ENCODE peak calls at places on chromosome 10, in ten cellular contexts. One of them, this sample, is unnamed.

GRCh38 chr10:98269435-98269912 is 1.5 kb upstream of the LOXL4 start:
- DNase-seq in choroid plexus epithelial cell: peak; percentile 68
- DNase-seq in H54: peak; percentile 99
- DNase-seq in activated CD4-positive, alpha-beta T cell treated with anti-CD3 and anti-CD28 coated beads, Interleukin-2, amount 50 U/mL, for 24 hours: no peak
- DNase-seq in activated T-helper 1 cell treated with Interleukin-2 at 50 U/mL for 16 hours: no peak
- DNase-seq in adrenal gland: peak; percentile 78
- DNase-seq in HTR-8/SVneo: peak; percentile 93
- DNase-seq in activated T-cell treated with anti-CD3 and anti-CD28 coated beads for 1 hour: no peak
- DNase-seq in T-helper 9 cell: no peak
- DNase-seq in RPMI8226: no peak
- DNase-seq in this sample: no peak

GRCh38 chr10:93447019-93447418 is 35.1 kb downstream of the MYOF start:
- DNase-seq in choroid plexus epithelial cell: no peak
- DNase-seq in H54: no peak
- DNase-seq in activated CD4-positive, alpha-beta T cell treated with anti-CD3 and anti-CD28 coated beads, Interleukin-2, amount 50 U/mL, for 24 hours: no peak
- DNase-seq in activated T-helper 1 cell treated with Interleukin-2 at 50 U/mL for 16 hours: no peak
- DNase-seq in adrenal gland: no peak
- DNase-seq in HTR-8/SVneo: no peak
- DNase-seq in activated T-cell treated with anti-CD3 and anti-CD28 coated beads for 1 hour: no peak
- DNase-seq in T-helper 9 cell: no peak
- DNase-seq in RPMI8226: no peak
- DNase-seq in this sample: no peak

GRCh38 chr10:112811741-112812551 is 138.1 kb upstream of the TCF7L2 start:
- DNase-seq in choroid plexus epithelial cell: peak; percentile 94
- DNase-seq in H54: peak; percentile 90
- DNase-seq in activated CD4-positive, alpha-beta T cell treated with anti-CD3 and anti-CD28 coated beads, Interleukin-2, amount 50 U/mL, for 24 hours: no peak
- DNase-seq in activated T-helper 1 cell treated with Interleukin-2 at 50 U/mL for 16 hours: no peak
- DNase-seq in adrenal gland: peak; percentile 63
- DNase-seq in HTR-8/SVneo: peak; percentile 66
- DNase-seq in activated T-cell treated with anti-CD3 and anti-CD28 coated beads for 1 hour: no peak
- DNase-seq in T-helper 9 cell: no peak
- DNase-seq in RPMI8226: no peak
- DNase-seq in this sample: no peak

GRCh38 chr10:44439845-44440244 is 54.9 kb upstream of the CXCL12 start:
- DNase-seq in choroid plexus epithelial cell: no peak
- DNase-seq in H54: no peak
- DNase-seq in activated CD4-positive, alpha-beta T cell treated with anti-CD3 and anti-CD28 coated beads, Interleukin-2, amount 50 U/mL, for 24 hours: no peak
- DNase-seq in activated T-helper 1 cell treated with Interleukin-2 at 50 U/mL for 16 hours: no peak
- DNase-seq in adrenal gland: no peak
- DNase-seq in HTR-8/SVneo: no peak
- DNase-seq in activated T-cell treated with anti-CD3 and anti-CD28 coated beads for 1 hour: no peak
- DNase-seq in T-helper 9 cell: no peak
- DNase-seq in RPMI8226: no peak
- DNase-seq in this sample: no peak

GRCh38 chr10:122648599-122649428 is 50.8 kb downstream of the C10orf120 start:
- DNase-seq in choroid plexus epithelial cell: peak; percentile 50
- DNase-seq in H54: peak; percentile 25
- DNase-seq in activated CD4-positive, alpha-beta T cell treated with anti-CD3 and anti-CD28 coated beads, Interleukin-2, amount 50 U/mL, for 24 hours: no peak
- DNase-seq in activated T-helper 1 cell treated with Interleukin-2 at 50 U/mL for 16 hours: no peak
- DNase-seq in adrenal gland: peak; percentile 57
- DNase-seq in HTR-8/SVneo: peak; percentile 37
- DNase-seq in activated T-cell treated with anti-CD3 and anti-CD28 coated beads for 1 hour: no peak
- DNase-seq in T-helper 9 cell: no peak
- DNase-seq in RPMI8226: peak; percentile 40
- DNase-seq in this sample: no peak

GRCh38 chr10:6721964-6722615 is 142.0 kb upstream of the PRKCQ start:
- DNase-seq in choroid plexus epithelial cell: peak; percentile 79
- DNase-seq in H54: no peak
- DNase-seq in activated CD4-positive, alpha-beta T cell treated with anti-CD3 and anti-CD28 coated beads, Interleukin-2, amount 50 U/mL, for 24 hours: no peak
- DNase-seq in activated T-helper 1 cell treated with Interleukin-2 at 50 U/mL for 16 hours: no peak
- DNase-seq in adrenal gland: no peak
- DNase-seq in HTR-8/SVneo: peak; percentile 66
- DNase-seq in activated T-cell treated with anti-CD3 and anti-CD28 coated beads for 1 hour: no peak
- DNase-seq in T-helper 9 cell: no peak
- DNase-seq in RPMI8226: no peak
- DNase-seq in this sample: no peak

GRCh38 chr10:93718937-93719725 is 16.7 kb upstream of the FRA10AC1 start:
- DNase-seq in choroid plexus epithelial cell: peak; percentile 16
- DNase-seq in H54: no peak
- DNase-seq in activated CD4-positive, alpha-beta T cell treated with anti-CD3 and anti-CD28 coated beads, Interleukin-2, amount 50 U/mL, for 24 hours: no peak
- DNase-seq in activated T-helper 1 cell treated with Interleukin-2 at 50 U/mL for 16 hours: no peak
- DNase-seq in adrenal gland: peak; percentile 17
- DNase-seq in HTR-8/SVneo: no peak
- DNase-seq in activated T-cell treated with anti-CD3 and anti-CD28 coated beads for 1 hour: no peak
- DNase-seq in T-helper 9 cell: no peak
- DNase-seq in RPMI8226: peak; percentile 47
- DNase-seq in this sample: no peak

GRCh38 chr10:66964946-66965345 is 39.1 kb downstream of the LRRTM3 start:
- DNase-seq in choroid plexus epithelial cell: no peak
- DNase-seq in H54: no peak
- DNase-seq in activated CD4-positive, alpha-beta T cell treated with anti-CD3 and anti-CD28 coated beads, Interleukin-2, amount 50 U/mL, for 24 hours: no peak
- DNase-seq in activated T-helper 1 cell treated with Interleukin-2 at 50 U/mL for 16 hours: no peak
- DNase-seq in adrenal gland: no peak
- DNase-seq in HTR-8/SVneo: no peak
- DNase-seq in activated T-cell treated with anti-CD3 and anti-CD28 coated beads for 1 hour: no peak
- DNase-seq in T-helper 9 cell: no peak
- DNase-seq in RPMI8226: no peak
- DNase-seq in this sample: no peak

GRCh38 chr10:101783736-101784118 is 481 bp upstream of the NPM3 start:
- DNase-seq in choroid plexus epithelial cell: peak; percentile 23
- DNase-seq in H54: no peak
- DNase-seq in activated CD4-positive, alpha-beta T cell treated with anti-CD3 and anti-CD28 coated beads, Interleukin-2, amount 50 U/mL, for 24 hours: no peak
- DNase-seq in activated T-helper 1 cell treated with Interleukin-2 at 50 U/mL for 16 hours: no peak
- DNase-seq in adrenal gland: no peak
- DNase-seq in HTR-8/SVneo: no peak
- DNase-seq in activated T-cell treated with anti-CD3 and anti-CD28 coated beads for 1 hour: no peak
- DNase-seq in T-helper 9 cell: no peak
- DNase-seq in RPMI8226: no peak
- DNase-seq in this sample: no peak

GRCh38 chr10:85995791-85996190 is 370.8 kb downstream of the GRID1 start:
- DNase-seq in choroid plexus epithelial cell: peak; percentile 21
- DNase-seq in H54: peak; percentile 23
- DNase-seq in activated CD4-positive, alpha-beta T cell treated with anti-CD3 and anti-CD28 coated beads, Interleukin-2, amount 50 U/mL, for 24 hours: no peak
- DNase-seq in activated T-helper 1 cell treated with Interleukin-2 at 50 U/mL for 16 hours: no peak
- DNase-seq in adrenal gland: peak; percentile 54
- DNase-seq in HTR-8/SVneo: no peak
- DNase-seq in activated T-cell treated with anti-CD3 and anti-CD28 coated beads for 1 hour: no peak
- DNase-seq in T-helper 9 cell: no peak
- DNase-seq in RPMI8226: peak; percentile 19
- DNase-seq in this sample: no peak

GRCh38 chr10:50275650-50276235 is 24.4 kb upstream of the ASAH2 start:
- DNase-seq in choroid plexus epithelial cell: peak; percentile 36
- DNase-seq in H54: no peak
- DNase-seq in activated CD4-positive, alpha-beta T cell treated with anti-CD3 and anti-CD28 coated beads, Interleukin-2, amount 50 U/mL, for 24 hours: no peak
- DNase-seq in activated T-helper 1 cell treated with Interleukin-2 at 50 U/mL for 16 hours: no peak
- DNase-seq in adrenal gland: peak; percentile 59
- DNase-seq in HTR-8/SVneo: peak; percentile 7
- DNase-seq in activated T-cell treated with anti-CD3 and anti-CD28 coated beads for 1 hour: peak; percentile 9
- DNase-seq in T-helper 9 cell: peak; percentile 1
- DNase-seq in RPMI8226: peak; percentile 35
- DNase-seq in this sample: peak; percentile 31

GRCh38 chr10:9311702-9312499 is 1257.4 kb downstream of the GATA3 start:
- DNase-seq in choroid plexus epithelial cell: peak; percentile 9
- DNase-seq in H54: no peak
- DNase-seq in activated CD4-positive, alpha-beta T cell treated with anti-CD3 and anti-CD28 coated beads, Interleukin-2, amount 50 U/mL, for 24 hours: no peak
- DNase-seq in activated T-helper 1 cell treated with Interleukin-2 at 50 U/mL for 16 hours: no peak
- DNase-seq in adrenal gland: no peak
- DNase-seq in HTR-8/SVneo: no peak
- DNase-seq in activated T-cell treated with anti-CD3 and anti-CD28 coated beads for 1 hour: no peak
- DNase-seq in T-helper 9 cell: no peak
- DNase-seq in RPMI8226: no peak
- DNase-seq in this sample: no peak

GRCh38 chr10:1440897-1441296 is 296.4 kb downstream of the ADARB2 start:
- DNase-seq in choroid plexus epithelial cell: no peak
- DNase-seq in H54: no peak
- DNase-seq in activated CD4-positive, alpha-beta T cell treated with anti-CD3 and anti-CD28 coated beads, Interleukin-2, amount 50 U/mL, for 24 hours: no peak
- DNase-seq in activated T-helper 1 cell treated with Interleukin-2 at 50 U/mL for 16 hours: no peak
- DNase-seq in adrenal gland: no peak
- DNase-seq in HTR-8/SVneo: no peak
- DNase-seq in activated T-cell treated with anti-CD3 and anti-CD28 coated beads for 1 hour: no peak
- DNase-seq in T-helper 9 cell: no peak
- DNase-seq in RPMI8226: no peak
- DNase-seq in this sample: no peak

GRCh38 chr10:44068716-44069482 is 316.0 kb downstream of the CXCL12 start:
- DNase-seq in choroid plexus epithelial cell: no peak
- DNase-seq in H54: no peak
- DNase-seq in activated CD4-positive, alpha-beta T cell treated with anti-CD3 and anti-CD28 coated beads, Interleukin-2, amount 50 U/mL, for 24 hours: no peak
- DNase-seq in activated T-helper 1 cell treated with Interleukin-2 at 50 U/mL for 16 hours: no peak
- DNase-seq in adrenal gland: no peak
- DNase-seq in HTR-8/SVneo: no peak
- DNase-seq in activated T-cell treated with anti-CD3 and anti-CD28 coated beads for 1 hour: no peak
- DNase-seq in T-helper 9 cell: no peak
- DNase-seq in RPMI8226: no peak
- DNase-seq in this sample: no peak

GRCh38 chr10:8245131-8246117 is 190.9 kb downstream of the GATA3 start:
- DNase-seq in choroid plexus epithelial cell: no peak
- DNase-seq in H54: no peak
- DNase-seq in activated CD4-positive, alpha-beta T cell treated with anti-CD3 and anti-CD28 coated beads, Interleukin-2, amount 50 U/mL, for 24 hours: no peak
- DNase-seq in activated T-helper 1 cell treated with Interleukin-2 at 50 U/mL for 16 hours: no peak
- DNase-seq in adrenal gland: no peak
- DNase-seq in HTR-8/SVneo: no peak
- DNase-seq in activated T-cell treated with anti-CD3 and anti-CD28 coated beads for 1 hour: no peak
- DNase-seq in T-helper 9 cell: no peak
- DNase-seq in RPMI8226: no peak
- DNase-seq in this sample: no peak

GRCh38 chr10:99667108-99667751 is 7.9 kb downstream of the ENTPD7 start:
- DNase-seq in choroid plexus epithelial cell: peak; percentile 51
- DNase-seq in H54: peak; percentile 57
- DNase-seq in activated CD4-positive, alpha-beta T cell treated with anti-CD3 and anti-CD28 coated beads, Interleukin-2, amount 50 U/mL, for 24 hours: no peak
- DNase-seq in activated T-helper 1 cell treated with Interleukin-2 at 50 U/mL for 16 hours: no peak
- DNase-seq in adrenal gland: peak; percentile 29
- DNase-seq in HTR-8/SVneo: peak; percentile 74
- DNase-seq in activated T-cell treated with anti-CD3 and anti-CD28 coated beads for 1 hour: no peak
- DNase-seq in T-helper 9 cell: no peak
- DNase-seq in RPMI8226: no peak
- DNase-seq in this sample: no peak

GRCh38 chr10:126060232-126060935 is 164.0 kb downstream of the FANK1 start:
- DNase-seq in choroid plexus epithelial cell: peak; percentile 73
- DNase-seq in H54: peak; percentile 59
- DNase-seq in activated CD4-positive, alpha-beta T cell treated with anti-CD3 and anti-CD28 coated beads, Interleukin-2, amount 50 U/mL, for 24 hours: no peak
- DNase-seq in activated T-helper 1 cell treated with Interleukin-2 at 50 U/mL for 16 hours: no peak
- DNase-seq in adrenal gland: peak; percentile 57
- DNase-seq in HTR-8/SVneo: no peak
- DNase-seq in activated T-cell treated with anti-CD3 and anti-CD28 coated beads for 1 hour: no peak
- DNase-seq in T-helper 9 cell: no peak
- DNase-seq in RPMI8226: no peak
- DNase-seq in this sample: no peak